ENCODE peak calls at places on chromosomes 1 and 21, in nine cellular contexts. O is GM12865; Z is HFFc6; W is RPMI7951; H is omental fat pad; U is A549; R is stimulated activated CD4-positive, alpha-beta T cell treated with anti-CD3 and anti-CD28 coated beads, Interleukin-4, amount 100 ng/mL, for 24 hours; J is naive thymus-derived CD8-positive, alpha-beta T cell; P is LoVo. T is an unnamed sample.

GRCh38 chr1:193140254-193140653 is 18.4 kb downstream of the CDC73 start:
- DNase-seq in P (no peak), U (no peak), Z (no peak), O (no peak), R (no peak), H (no peak), J (no peak), W (no peak), T (no peak)

GRCh38 chr1:208182880-208183279 is 61.3 kb downstream of the PLXNA2 start:
- DNase-seq in O (no peak), R (no peak), U (no peak), J (no peak), P (no peak), Z (no peak), H (no peak), W (no peak), T (no peak)

GRCh38 chr1:246492611-246493245 is 14.4 kb downstream of the SMYD3 start:
- DNase-seq in R (peak), H (no peak), J (no peak), W (peak), Z (peak), O (peak), U (peak), P (peak), T (peak)

GRCh38 chr1:147630447-147630846 is 39.9 kb downstream of the ACP6 start:
- DNase-seq in H (no peak), J (no peak), Z (no peak), U (no peak), R (no peak), W (no peak), P (no peak), O (no peak), T (no peak)

GRCh38 chr1:64539808-64540207 is 69.9 kb downstream of the CACHD1 start:
- DNase-seq in O (no peak), U (no peak), Z (peak), P (no peak), W (peak), H (peak), J (no peak), R (no peak), T (no peak)

GRCh38 chr1:93344886-93345632 is 648 bp upstream of the DR1 start:
- DNase-seq in H (no peak), W (no peak), O (no peak), R (no peak), J (no peak), Z (no peak), P (peak), U (no peak), T (no peak)

GRCh38 chr1:28902738-28903137 is 11.6 kb upstream of the EPB41 start:
- DNase-seq in J (no peak), P (no peak), H (no peak), Z (no peak), O (no peak), W (no peak), U (no peak), R (no peak), T (no peak)

GRCh38 chr1:86388777-86389176 is 7.3 kb downstream of the ODF2L start:
- DNase-seq in W (no peak), J (no peak), P (no peak), Z (no peak), R (no peak), U (no peak), O (no peak), H (no peak), T (no peak)

GRCh38 chr1:36766481-36766880 is 267.8 kb downstream of the GRIK3 start:
- DNase-seq in O (no peak), U (no peak), P (no peak), R (no peak), W (no peak), H (no peak), Z (no peak), J (no peak), T (no peak)

GRCh38 chr1:16017461-16018303 is at the start of gene HSPB7:
- DNase-seq in O (peak), J (no peak), R (no peak), Z (peak), W (peak), P (no peak), H (no peak), U (no peak), T (no peak)

GRCh38 chr1:235160395-235160964 is 570 bp downstream of the RBM34 start:
- DNase-seq in H (no peak), W (peak), U (peak), P (peak), R (no peak), J (no peak), O (peak), Z (peak), T (no peak)

GRCh38 chr1:9746211-9746610 is 77.6 kb downstream of the CLSTN1 start:
- DNase-seq in J (no peak), P (no peak), W (no peak), R (no peak), U (no peak), H (no peak), O (no peak), Z (no peak), T (no peak)

GRCh38 chr1:44406761-44407429 is 1.8 kb downstream of the RNF220 start:
- DNase-seq in O (no peak), R (no peak), P (no peak), Z (no peak), H (no peak), J (no peak), W (no peak), U (no peak), T (peak)

GRCh38 chr1:202056644-202057334 is 46.4 kb downstream of the ELF3 start:
- DNase-seq in P (peak), H (no peak), R (no peak), O (no peak), W (no peak), U (peak), J (no peak), Z (no peak), T (no peak)

GRCh38 chr1:9659328-9659727 is 7.8 kb downstream of the PIK3CD start:
- DNase-seq in O (no peak), W (peak), P (no peak), Z (peak), R (no peak), H (peak), U (no peak), J (no peak), T (no peak)

GRCh38 chr1:221396526-221396925 is 345.4 kb downstream of the DUSP10 start:
- DNase-seq in W (no peak), R (no peak), H (no peak), Z (no peak), P (no peak), J (no peak), U (no peak), O (no peak), T (no peak)

GRCh38 chr1:25037174-25038074 is 107.3 kb upstream of the RUNX3 start:
- DNase-seq in P (peak), O (peak), H (no peak), J (peak), U (peak), R (peak), Z (no peak), W (peak), T (peak)

GRCh38 chr21:41032536-41032935 is 135.4 kb upstream of the BACE2 start:
- DNase-seq in J (no peak), Z (peak), W (no peak), R (no peak), H (no peak), P (peak), U (no peak), O (no peak), T (no peak)

GRCh38 chr1:1137256-1138045 is 21.6 kb upstream of the C1orf159 start:
- DNase-seq in J (peak), Z (no peak), U (no peak), O (peak), W (no peak), H (no peak), R (peak), P (no peak), T (peak)

GRCh38 chr1:6302568-6302967 is 41.7 kb upstream of the GPR153 start:
- DNase-seq in J (no peak), P (no peak), W (peak), Z (no peak), H (no peak), R (no peak), O (no peak), U (no peak), T (no peak)

GRCh38 chr1:154334647-154335350 is 9.5 kb downstream of the ATP8B2 start:
- DNase-seq in H (peak), W (peak), O (peak), U (peak), Z (peak), J (peak), R (peak), P (peak), T (peak)

GRCh38 chr1:235107368-235108184 is 21.1 kb downstream of the TOMM20 start:
- DNase-seq in P (no peak), W (no peak), Z (no peak), U (no peak), O (no peak), J (no peak), R (no peak), H (no peak), T (no peak)

GRCh38 chr1:1309525-1310385 is 1.4 kb downstream of the PUSL1 start:
- DNase-seq in W (no peak), U (no peak), Z (no peak), R (no peak), O (no peak), P (no peak), H (no peak), J (no peak), T (no peak)

GRCh38 chr1:157115429-157115838 is 15.8 kb upstream of the ETV3L start:
- DNase-seq in Z (no peak), P (no peak), R (no peak), J (no peak), W (no peak), O (no peak), H (no peak), U (no peak), T (no peak)

GRCh38 chr21:34986561-34987533 is 62.3 kb downstream of the RUNX1 start:
- DNase-seq in O (peak), H (no peak), P (peak), R (peak), U (no peak), W (peak), J (peak), Z (peak), T (peak)

GRCh38 chr1:22685675-22686074 is 25.0 kb upstream of the EPHB2 start:
- DNase-seq in Z (no peak), H (no peak), U (no peak), J (no peak), W (no peak), P (no peak), R (no peak), O (no peak), T (no peak)

GRCh38 chr1:47617381-47618221 is 179.8 kb downstream of the FOXD2 start:
- DNase-seq in P (no peak), U (no peak), O (no peak), R (no peak), H (no peak), Z (no peak), W (no peak), J (no peak), T (no peak)

GRCh38 chr1:9128161-9128519 is 762 bp downstream of the GPR157 start:
- DNase-seq in O (no peak), P (no peak), J (no peak), H (no peak), Z (no peak), W (no peak), R (no peak), U (no peak), T (no peak)

GRCh38 chr1:116380499-116381316 is 7.7 kb downstream of the ATP1A1 start:
- DNase-seq in R (no peak), W (no peak), U (no peak), O (peak), J (no peak), H (no peak), Z (no peak), P (no peak), T (peak)

GRCh38 chr1:32818804-32819541 is 1.5 kb downstream of the S100PBP start:
- DNase-seq in Z (no peak), R (peak), W (no peak), U (no peak), H (no peak), O (peak), J (no peak), P (no peak), T (no peak)

GRCh38 chr1:191498318-191498717 is 659.9 kb upstream of the RGS18 start:
- DNase-seq in H (no peak), U (no peak), R (no peak), P (no peak), J (no peak), W (no peak), O (no peak), Z (no peak), T (no peak)

T was measured in stimulated activated naive CD8-positive, alpha-beta T cell treated with anti-CD3 and anti-CD28 coated beads, Interleukin-15, Interleukin-2, amounts not matched to agents 100 U/mL and 50 U/mL, for 24 hours.